ENCODE peak calls at places on chromosome 17, in seven cellular contexts. D is H9, Z is IMR-90, H is mammary epithelial cell, X is thoracic aorta, F is right cardiac atrium, A is PC-3. L is an unnamed sample. For H3K4me1, the result is how much of the 10 kb centered on the place peaks cover.

GRCh38 chr17:33334703-33335102 is 41.6 kb upstream of the ASIC2 start:
- DNase-seq in A (no peak), X (no peak), H (no peak), F (no peak), D (no peak), Z (no peak), L (no peak)

GRCh38 chr17:55273579-55274370 is 9.0 kb downstream of the HLF start:
- DNase-seq in H (peak), D (no peak), F (peak), X (peak), A (no peak), Z (no peak), L (no peak)

GRCh38 chr17:42553866-42554249 is 1.1 kb downstream of the HSD17B1 start:
- DNase-seq in Z (no peak), X (no peak), F (no peak), D (no peak), H (peak), A (peak), L (no peak)

GRCh38 chr17:79916506-79916905 is 77.3 kb upstream of the CBX4 start:
- DNase-seq in D (no peak), F (no peak), A (no peak), X (no peak), Z (no peak), H (no peak), L (no peak)

GRCh38 chr17:75683467-75684041 is 16.4 kb downstream of the SAP30BP start:
- DNase-seq in H (peak), Z (peak), D (no peak), A (peak), X (no peak), F (no peak), L (no peak)

GRCh38 chr17:58913552-58913951 is 157.9 kb downstream of the PPM1E start:
- DNase-seq in F (no peak), D (no peak), X (no peak), A (no peak), H (no peak), Z (no peak), L (no peak)

GRCh38 chr17:15262291-15263205 is 2.6 kb downstream of the PMP22 start:
- DNase-seq in A (peak), X (peak), F (peak), Z (peak), H (peak), D (peak), L (peak)

GRCh38 chr17:14337596-14338079 is 36.8 kb downstream of the HS3ST3B1 start:
- DNase-seq in D (no peak), Z (no peak), H (no peak), A (no peak), X (no peak), F (no peak), L (no peak)

GRCh38 chr17:50806141-50806643 is 29.2 kb upstream of the WFIKKN2 start:
- DNase-seq in Z (peak), F (no peak), D (peak), H (no peak), X (no peak), A (peak), L (no peak)

GRCh38 chr17:82419471-82419995 is 1.1 kb upstream of the OGFOD3 start:
- DNase-seq in A (peak), D (no peak), Z (no peak), F (no peak), X (no peak), H (no peak), L (no peak)

GRCh38 chr17:8713315-8713714 is 31.3 kb downstream of the CCDC42 start:
- DNase-seq in Z (no peak), H (no peak), X (no peak), D (no peak), A (no peak), F (no peak), L (no peak)

GRCh38 chr17:72192409-72193192 is 71.8 kb downstream of the SOX9 start:
- DNase-seq in X (no peak), A (peak), F (peak), H (peak), Z (peak), D (no peak), L (no peak)

GRCh38 chr17:38349097-38349904 is 2.3 kb upstream of the SOCS7 start:
- DNase-seq in X (peak), D (peak), H (peak), Z (peak), F (peak), A (peak), L (peak)

GRCh38 chr17:78738698-78739097 is 43.4 kb downstream of the CYTH1 start:
- DNase-seq in X (no peak), H (no peak), F (no peak), A (no peak), D (no peak), Z (no peak), L (no peak)

GRCh38 chr17:78738245-78738644 is 43.8 kb downstream of the CYTH1 start:
- DNase-seq in F (no peak), D (no peak), Z (no peak), H (no peak), A (no peak), X (no peak), L (no peak)

GRCh38 chr17:78741644-78742284 is 40.3 kb downstream of the CYTH1 start:
- DNase-seq in F (no peak), D (no peak), X (no peak), A (no peak), H (no peak), Z (no peak), L (no peak)

GRCh38 chr17:78737332-78737731 is 44.7 kb downstream of the CYTH1 start:
- DNase-seq in A (peak), X (no peak), D (no peak), Z (peak), H (peak), F (no peak), L (no peak)

DNA sequence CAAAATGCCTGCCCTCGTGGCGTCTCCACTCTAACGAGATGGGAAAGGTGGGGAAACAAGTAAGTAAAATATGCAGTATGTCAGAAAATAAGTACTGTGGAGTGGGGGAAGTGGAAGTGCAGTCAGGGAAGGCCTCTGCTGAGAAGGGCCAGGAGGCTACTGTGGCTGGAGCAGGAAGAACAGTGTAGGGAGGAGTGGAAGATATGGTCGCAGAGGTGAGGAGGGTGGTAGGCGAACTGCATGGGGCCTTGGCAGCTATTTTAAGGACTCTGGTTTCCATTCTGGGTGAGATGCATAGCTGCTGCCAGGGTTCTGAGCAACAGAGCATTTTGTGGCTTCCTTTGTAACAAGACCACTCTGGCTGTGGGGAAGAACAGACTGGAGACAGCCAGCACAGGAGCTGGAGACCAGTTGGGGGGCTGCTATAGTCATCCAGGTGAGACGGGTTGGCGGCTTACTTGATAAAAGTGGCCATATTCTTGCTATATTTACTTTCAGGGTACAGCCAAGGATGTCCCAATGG is 42.7 kb downstream of the CYTH1 start:
- DNase-seq in X (no peak), F (no peak), A (no peak), D (no peak), H (no peak), Z (no peak), L (no peak)
- H3K4me1 ChIP-seq in X (under half), F (under half), A (under half), D (under half), H (under half), Z (under half), L (under half)

DNA sequence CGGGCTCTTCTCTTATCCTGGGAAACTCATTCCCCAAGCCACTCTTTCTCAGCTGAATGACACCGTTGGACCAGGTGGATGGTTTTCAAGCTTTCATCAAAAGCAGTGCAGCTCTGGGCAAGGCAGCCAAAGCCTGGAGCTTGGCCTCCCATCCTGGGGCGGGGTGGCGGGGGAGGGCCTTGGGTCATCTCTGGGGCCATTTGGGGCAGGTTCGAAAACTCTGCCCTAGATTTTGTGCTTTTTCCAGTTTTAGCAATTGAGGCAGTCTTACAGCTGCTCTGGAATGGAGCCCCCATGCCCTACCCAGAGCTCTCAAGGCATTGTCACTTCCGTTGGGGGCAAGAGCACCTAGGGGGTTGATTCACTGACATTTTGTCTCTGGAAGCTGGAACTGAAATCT is 9.1 kb downstream of the MPRIP start:
- DNase-seq in Z (no peak), X (no peak), H (no peak), D (no peak), F (no peak), A (no peak), L (no peak)
- H3K4me1 ChIP-seq in Z (under half), X (half or more), H (under half), D (under half), F (half or more), A (half or more), L (under half)

GRCh38 chr17:70787721-70788120 is 618.4 kb downstream of the KCNJ2 start:
- DNase-seq in X (no peak), Z (no peak), F (no peak), D (no peak), A (no peak), H (no peak), L (no peak)
- H3K4me1 ChIP-seq in X (under half), Z (under half), F (under half), D (under half), A (under half), H (under half), L (under half)

GRCh38 chr17:45060382-45060823 is 714 bp upstream of the NMT1 start:
- DNase-seq in A (no peak), X (no peak), F (no peak), D (no peak), Z (no peak), H (no peak), L (no peak)

GRCh38 chr17:45060824-45061605 is at the start of gene NMT1:
- DNase-seq in F (peak), Z (peak), H (peak), A (peak), D (peak), X (peak), L (peak)

GRCh38 chr17:45061606-45062205 is 589 bp downstream of the NMT1 start:
- DNase-seq in F (no peak), Z (no peak), D (no peak), H (no peak), X (no peak), A (no peak), L (no peak)

DNA sequence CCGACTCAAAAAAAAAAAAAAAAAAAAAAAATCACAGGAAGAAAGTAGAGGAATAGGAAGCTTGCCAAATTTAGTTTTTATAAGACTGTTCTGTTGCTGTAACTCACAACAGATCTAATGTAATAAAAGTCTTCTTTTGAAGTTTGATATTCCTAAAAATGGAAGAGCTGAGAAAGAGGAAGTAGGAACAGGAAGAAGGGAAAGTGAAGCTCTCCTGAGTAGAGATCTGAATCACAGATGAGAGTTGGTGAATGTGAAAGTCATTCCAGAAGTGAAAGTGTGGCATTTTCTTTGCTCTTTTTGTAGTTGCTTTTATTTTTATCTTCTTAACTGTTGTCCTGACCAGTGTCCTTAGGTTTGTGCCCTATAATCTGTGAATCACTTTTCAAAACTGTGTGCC is 2.1 kb downstream of the NMT1 start:
- DNase-seq in Z (no peak), H (no peak), D (no peak), X (no peak), F (no peak), A (no peak), L (no peak)
- H3K4me1 ChIP-seq in Z (under half), H (under half), D (under half), X (half or more), F (under half), A (under half), L (under half)

GRCh38 chr17:47172698-47173565 is 16.2 kb downstream of the CDC27 start:
- DNase-seq in D (no peak), H (no peak), X (no peak), F (no peak), Z (no peak), A (no peak), L (no peak)
- H3K4me1 ChIP-seq in D (under half), H (under half), X (under half), F (under half), Z (under half), A (under half), L (under half)

GRCh38 chr17:1492249-1493206 is at the start of gene MYO1C:
- DNase-seq in Z (no peak), D (peak), H (no peak), F (peak), A (peak), X (no peak), L (no peak)
- H3K4me1 ChIP-seq in Z (under half), D (under half), H (under half), F (under half), A (under half), X (half or more), L (under half)

DNA sequence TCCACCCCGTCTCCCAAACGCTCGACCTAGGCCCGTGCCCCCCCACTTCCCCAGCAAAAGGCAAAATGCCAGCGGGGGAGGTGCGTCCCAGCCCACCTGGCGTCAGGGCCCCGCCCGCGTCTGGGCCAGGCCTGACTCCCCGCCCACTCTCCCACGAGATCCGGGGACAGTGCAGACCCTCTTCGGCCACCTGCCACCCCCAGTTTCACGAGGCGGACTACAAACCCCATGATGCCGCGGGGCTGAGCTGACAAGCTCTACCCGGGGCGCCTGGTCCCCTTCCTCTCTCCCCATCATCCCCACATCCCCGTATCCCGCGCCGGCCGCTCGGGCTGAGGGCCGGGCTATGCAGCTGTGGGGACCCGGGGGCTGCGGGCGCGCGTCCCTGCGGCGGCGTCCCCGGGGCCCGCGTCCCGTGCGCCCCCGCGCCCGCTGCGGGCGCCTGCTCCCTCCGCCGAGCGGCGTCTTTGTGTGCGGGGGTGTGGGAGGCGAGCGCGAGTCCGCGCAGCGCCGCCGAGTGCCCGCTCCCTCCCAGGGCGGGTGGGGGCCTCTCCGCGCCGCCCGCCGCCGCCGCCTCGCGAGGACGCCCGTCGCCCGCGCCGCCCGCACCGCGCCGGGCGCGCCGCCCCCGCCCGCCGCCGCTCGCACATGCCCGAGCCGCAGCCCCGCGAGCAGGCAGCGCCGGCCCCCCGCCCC is at the start of gene ANKRD13B:
- DNase-seq in H (no peak), X (no peak), A (no peak), Z (no peak), F (peak), D (no peak), L (peak)
- H3K4me1 ChIP-seq in H (under half), X (half or more), A (under half), Z (under half), F (under half), D (under half), L (under half)

GRCh38 chr17:36715951-36716350 is 114.6 kb downstream of the MRM1 start:
- DNase-seq in Z (no peak), F (no peak), A (no peak), X (no peak), H (no peak), D (no peak), L (no peak)
- H3K4me1 ChIP-seq in Z (under half), F (under half), A (under half), X (under half), H (under half), D (under half), L (under half)

DNA sequence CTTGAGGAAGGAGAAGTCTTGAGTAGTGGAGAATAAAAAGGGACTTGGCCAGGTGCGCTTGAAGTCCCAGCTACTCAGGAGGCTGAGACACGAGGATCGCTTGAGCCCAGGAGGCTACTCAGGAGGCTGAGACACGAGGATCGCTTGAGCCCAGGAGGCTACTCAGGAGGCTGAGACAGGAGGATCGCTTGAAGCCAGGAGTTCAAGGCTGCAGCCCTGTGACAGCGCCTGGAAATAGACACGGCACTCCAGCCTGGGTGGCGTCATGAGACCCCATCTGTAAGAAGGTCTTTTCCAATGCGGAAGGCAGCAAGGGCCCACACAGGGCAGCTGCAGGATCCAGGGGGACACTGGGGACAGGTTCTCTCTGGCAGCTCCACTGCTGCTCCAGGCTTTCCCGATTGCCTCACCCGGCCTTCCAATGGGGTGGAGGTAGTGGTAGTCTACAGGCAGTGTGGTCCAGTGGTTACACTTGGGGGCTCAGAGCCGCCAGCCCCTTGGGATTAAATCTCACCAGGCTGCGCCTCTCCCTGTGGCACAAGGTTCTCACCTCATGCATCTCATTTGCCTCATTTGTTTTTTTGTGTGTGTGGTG is 143.4 kb downstream of the SEC14L1 start:
- DNase-seq in D (no peak), A (no peak), H (no peak), F (no peak), X (no peak), Z (no peak), L (no peak)
- H3K4me1 ChIP-seq in D (under half), A (half or more), H (half or more), F (under half), X (under half), Z (under half), L (under half)

L was measured in BE2C.